ENCODE peak calls at places on chromosome 14, in four cellular contexts. P, Q, F and R are unnamed samples.
A peak's percentile ranks its signal among the peaks of the same experiment; 100 is the strongest.

GRCh38 chr14:74135386-74135785 is 50.6 kb downstream of the LIN52 start:
- DNase-seq in F (no peak), Q (no peak), P (no peak), R (no peak)

GRCh38 chr14:52091913-52092312 is 23.1 kb upstream of the NID2 start:
- DNase-seq in F (no peak), Q (no peak), P (no peak), R (no peak)

GRCh38 chr14:55628426-55628825 is 48.4 kb downstream of the KTN1 start:
- DNase-seq in P (no peak), Q (no peak), F (no peak), R (no peak)

GRCh38 chr14:60722163-60722835 is 1.9 kb downstream of the SIX4 start:
- DNase-seq in P (peak; percentile 89), Q (peak; percentile 54), F (peak; percentile 58), R (no peak)

GRCh38 chr14:93994919-93995682 is 2.0 kb upstream of the CCDC197 start:
- DNase-seq in F (no peak), Q (no peak), P (no peak), R (no peak)

GRCh38 chr14:61211476-61212262 is 69.5 kb downstream of the TMEM30B start:
- DNase-seq in P (no peak), F (no peak), Q (no peak), R (no peak)

GRCh38 chr14:51576899-51577298 is 74.8 kb upstream of the FRMD6 start:
- DNase-seq in P (no peak), F (no peak), Q (no peak), R (no peak)

GRCh38 chr14:73759714-73760597 is 45.8 kb upstream of the PNMA1 start:
- DNase-seq in Q (peak; percentile 78), F (peak; percentile 92), P (peak; percentile 96), R (peak; percentile 66)

GRCh38 chr14:74867673-74868072 is 8.3 kb downstream of the PROX2 start:
- DNase-seq in P (no peak), F (peak; percentile 61), Q (no peak), R (no peak)

GRCh38 chr14:32986791-32987545 is 48.3 kb downstream of the NPAS3 start:
- DNase-seq in Q (no peak), F (no peak), P (no peak), R (no peak)

GRCh38 chr14:103130965-103131364 is 7.7 kb downstream of the TNFAIP2 start:
- DNase-seq in F (peak; percentile 87), P (no peak), Q (no peak), R (no peak)

GRCh38 chr14:44151120-44151519 is 356.0 kb downstream of the FSCB start:
- DNase-seq in F (no peak), Q (no peak), P (no peak), R (no peak)

GRCh38 chr14:101630056-101630960 is 69.0 kb downstream of the DIO3 start:
- DNase-seq in F (peak; percentile 84), P (no peak), Q (no peak), R (no peak)

GRCh38 chr14:104891121-104891551 is 26.1 kb downstream of the CEP170B start:
- DNase-seq in P (no peak), Q (no peak), F (no peak), R (no peak)

GRCh38 chr14:40494483-40494882 is 1062.2 kb upstream of the FBXO33 start:
- DNase-seq in P (no peak), F (no peak), Q (no peak), R (no peak)

GRCh38 chr14:26323781-26324363 is 274.0 kb downstream of the NOVA1 start:
- DNase-seq in F (no peak), Q (no peak), P (no peak), R (no peak)

GRCh38 chr14:60970146-60970545 is 10.7 kb downstream of the TRMT5 start:
- DNase-seq in F (no peak), P (no peak), Q (no peak), R (no peak)

GRCh38 chr14:92613008-92613658 is 99.6 kb downstream of the RIN3 start:
- DNase-seq in Q (peak; percentile 32), F (peak; percentile 59), P (peak; percentile 20), R (no peak)

GRCh38 chr14:51783765-51784164 is 76.6 kb upstream of the GNG2 start:
- DNase-seq in P (no peak), F (no peak), Q (no peak), R (no peak)

GRCh38 chr14:80136358-80136757 is 74.9 kb downstream of the DIO2 start:
- DNase-seq in F (no peak), P (no peak), Q (no peak), R (no peak)

GRCh38 chr14:55572578-55572977 is 7.4 kb upstream of the KTN1 start:
- DNase-seq in F (peak; percentile 41), P (peak; percentile 72), Q (peak; percentile 24), R (no peak)

GRCh38 chr14:55116246-55117030 is 12.6 kb upstream of the LGALS3 start:
- DNase-seq in P (peak; percentile 63), F (no peak), Q (no peak), R (no peak)

GRCh38 chr14:78690836-78691235 is 520.7 kb downstream of the NRXN3 start:
- DNase-seq in Q (no peak), P (no peak), F (no peak), R (no peak)

GRCh38 chr14:91371011-91371989 is 46.3 kb downstream of the CCDC88C start:
- DNase-seq in P (no peak), Q (no peak), F (no peak), R (no peak)

GRCh38 chr14:76985021-76985420 is 43.5 kb downstream of the IRF2BPL start:
- DNase-seq in Q (no peak), F (no peak), P (peak; percentile 41), R (no peak)

GRCh38 chr14:61662437-61663311 is 32.6 kb upstream of the HIF1A start:
- DNase-seq in Q (peak; percentile 10), F (peak; percentile 19), P (peak; percentile 59), R (peak; percentile 100)

GRCh38 chr14:22390824-22391461 is 198.1 kb downstream of the DAD1 start:
- DNase-seq in F (no peak), Q (no peak), P (peak; percentile 41), R (peak; percentile 63)

GRCh38 chr14:75051556-75051899 is 261 bp upstream of the MLH3 start:
- DNase-seq in Q (no peak), P (no peak), F (no peak), R (no peak)

GRCh38 chr14:69153848-69154208 is 909 bp upstream of the DCAF5 start:
- DNase-seq in Q (no peak), P (peak; percentile 9), F (peak; percentile 36), R (no peak)

GRCh38 chr14:21384494-21384851 is 654 bp upstream of the SUPT16H start:
- DNase-seq in P (no peak), Q (no peak), F (no peak), R (no peak)

GRCh38 chr14:35965425-35965824 is 139.3 kb downstream of the BRMS1L start:
- DNase-seq in Q (no peak), F (no peak), P (no peak), R (no peak)

GRCh38 chr14:85359505-85359904 is 170.4 kb upstream of the FLRT2 start:
- DNase-seq in P (no peak), F (no peak), Q (no peak), R (no peak)

GRCh38 chr14:95045836-95046430 is 111.4 kb downstream of the DICER1 start:
- DNase-seq in F (no peak), Q (no peak), P (no peak), R (no peak)

GRCh38 chr14:95048771-95049312 is 108.5 kb downstream of the DICER1 start:
- DNase-seq in P (no peak), Q (no peak), F (no peak), R (no peak)

GRCh38 chr14:95047754-95048153 is 109.6 kb downstream of the DICER1 start:
- DNase-seq in F (no peak), P (no peak), Q (no peak), R (no peak)

GRCh38 chr14:95045255-95045701 is 112.1 kb downstream of the DICER1 start:
- DNase-seq in P (no peak), Q (no peak), F (no peak), R (no peak)

GRCh38 chr14:95046711-95047681 is 110.3 kb downstream of the DICER1 start:
- DNase-seq in P (no peak), F (no peak), Q (no peak), R (no peak)
- TF ChIP-seq USF2 in P (no peak), F (no peak), Q (no peak), R (no peak)

DNA sequence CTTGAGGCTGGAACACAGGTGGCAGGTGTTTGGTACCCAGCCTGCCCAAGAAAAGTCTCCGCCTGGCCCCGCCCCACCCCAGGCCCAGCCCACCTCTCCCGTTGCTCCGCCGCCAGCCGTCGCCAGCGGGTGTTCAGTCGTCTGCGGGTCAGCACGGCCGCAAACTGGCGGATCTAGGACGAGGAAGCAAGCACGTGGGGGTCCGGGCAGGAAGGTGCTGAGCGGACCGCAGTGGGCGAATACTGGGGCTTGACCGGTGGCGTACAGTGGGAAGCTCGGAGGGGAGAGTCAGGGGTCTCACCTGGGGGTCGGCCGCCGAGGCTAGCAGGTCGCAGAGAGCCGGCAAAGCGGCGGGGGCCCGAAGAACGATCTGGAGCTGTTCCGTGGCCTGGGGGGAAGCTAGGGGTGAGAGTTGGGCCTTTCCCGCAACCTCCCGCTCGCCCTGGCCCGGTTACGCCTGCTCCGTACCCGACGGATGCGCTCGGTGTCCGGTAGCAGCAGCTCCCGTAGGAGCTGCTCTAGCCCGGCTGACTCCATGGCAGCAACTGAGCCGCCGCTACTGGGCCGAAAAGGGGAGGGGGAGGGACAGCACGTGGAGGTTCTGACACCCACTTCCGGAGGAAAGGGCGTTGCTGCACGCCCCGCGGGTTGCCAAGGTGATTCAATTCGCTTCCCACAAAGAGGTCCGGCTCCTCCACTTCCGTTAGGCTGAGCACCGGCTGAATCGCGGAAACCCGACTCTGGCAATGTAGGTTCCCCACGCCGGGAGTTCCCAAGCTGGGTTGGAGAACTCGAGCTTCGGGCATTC is at the start of gene IPO4:
- DNase-seq in F (peak; percentile 97), Q (peak; percentile 94), P (peak; percentile 100), R (peak; percentile 88)
- TF ChIP-seq REST in F (peak; percentile 43), Q (no peak), P (no peak), R (peak; percentile 43)

DNA sequence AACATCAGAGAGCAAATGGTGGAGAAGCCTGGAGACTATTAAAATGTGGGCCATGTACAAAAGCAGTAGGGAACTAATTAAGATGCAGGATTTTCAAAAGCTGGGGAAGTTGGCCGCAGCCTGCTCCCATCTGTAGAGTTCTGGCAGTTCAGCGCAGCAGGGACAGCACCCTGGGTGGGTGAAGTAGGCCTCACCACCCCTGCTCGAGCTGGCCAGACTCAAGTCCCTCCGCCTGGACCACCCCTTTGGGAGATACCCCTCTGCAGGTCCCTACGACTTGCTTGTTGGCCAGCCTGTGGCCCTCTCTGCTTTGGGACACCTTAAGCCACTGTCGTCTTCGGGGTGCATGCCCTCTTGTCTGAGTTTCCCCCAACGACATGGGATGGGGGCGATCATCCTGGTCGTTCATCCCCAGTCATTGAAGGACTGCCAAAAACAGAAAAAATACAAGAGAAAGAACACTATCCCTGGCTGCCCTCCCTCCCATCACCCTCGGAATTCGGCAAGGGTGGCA is 151.2 kb downstream of the DPF3 start:
- DNase-seq in F (no peak), Q (no peak), P (no peak), R (no peak)
- TF ChIP-seq JUND in F (no peak), Q (no peak), P (no peak), R (no peak)

GRCh38 chr14:71387753-71388152 is 480.5 kb downstream of the PCNX1 start:
- DNase-seq in P (no peak), Q (no peak), F (no peak), R (no peak)

GRCh38 chr14:71383510-71383909 is 476.3 kb downstream of the PCNX1 start:
- DNase-seq in Q (no peak), F (no peak), P (no peak), R (no peak)

GRCh38 chr14:71384007-71384605 is 476.8 kb downstream of the PCNX1 start:
- DNase-seq in P (no peak), F (no peak), Q (no peak), R (no peak)

GRCh38 chr14:71388336-71388735 is 481.1 kb downstream of the PCNX1 start:
- DNase-seq in P (no peak), F (no peak), Q (no peak), R (no peak)

GRCh38 chr14:71388862-71389261 is 481.6 kb downstream of the PCNX1 start:
- DNase-seq in Q (no peak), F (no peak), P (no peak), R (no peak)
- TF ChIP-seq USF2 in Q (no peak), F (no peak), P (no peak), R (no peak)